ENCODE peak calls at places on chromosomes 13 and 19, in four cellular contexts. W, X, D and Y are unnamed samples.

GRCh38 chr13:97977376-97977705 is 23.9 kb downstream of the IPO5 start:
- DNase-seq in W (no peak), X (no peak), D (no peak), Y (no peak)

GRCh38 chr19:35327642-35328041 is 1.3 kb upstream of the CD22 start:
- DNase-seq in W (no peak), X (peak), D (no peak), Y (no peak)

GRCh38 chr13:63516124-63516523 is 2100.5 kb upstream of the PCDH20 start:
- DNase-seq in W (no peak), X (no peak), D (no peak), Y (no peak)

GRCh38 chr13:33519561-33520479 is 234.3 kb upstream of the STARD13 start:
- DNase-seq in W (no peak), X (no peak), D (no peak), Y (no peak)

GRCh38 chr13:60019119-60019993 is 144.4 kb downstream of the DIAPH3 start:
- DNase-seq in W (no peak), X (no peak), D (no peak), Y (no peak)

GRCh38 chr19:7230826-7231225 is 63.4 kb downstream of the INSR start:
- DNase-seq in W (peak), X (no peak), D (peak), Y (no peak)

GRCh38 chr13:110137677-110138008 is 169.3 kb downstream of the COL4A1 start:
- DNase-seq in W (peak), X (peak), D (no peak), Y (no peak)

GRCh38 chr13:24618219-24618955 is 61.8 kb upstream of the ATP12A start:
- DNase-seq in W (no peak), X (no peak), D (peak), Y (no peak)

GRCh38 chr19:41479757-41480191 is 36.8 kb downstream of the ERICH4 start:
- DNase-seq in W (no peak), X (peak), D (no peak), Y (no peak)

GRCh38 chr13:56424246-56424645 is 716.5 kb upstream of the PRR20A start:
- DNase-seq in W (no peak), X (no peak), D (no peak), Y (no peak)

GRCh38 chr19:45104658-45105384 is 11.8 kb downstream of the PPP1R37 start:
- DNase-seq in W (no peak), X (no peak), D (no peak), Y (no peak)

GRCh38 chr13:24741016-24741662 is 22.8 kb upstream of the RNF17 start:
- DNase-seq in W (no peak), X (peak), D (no peak), Y (peak)

GRCh38 chr13:83515267-83515666 is 367.0 kb downstream of the SLITRK1 start:
- DNase-seq in W (no peak), X (peak), D (no peak), Y (peak)

GRCh38 chr19:6886272-6886671 is 1.1 kb upstream of the ADGRE1 start:
- DNase-seq in W (no peak), X (no peak), D (no peak), Y (no peak)

GRCh38 chr19:57747472-57747807 is 825 bp downstream of the ZNF776 start:
- DNase-seq in W (no peak), X (no peak), D (no peak), Y (no peak)

GRCh38 chr19:57748029-57748428 is 1.4 kb downstream of the ZNF776 start:
- DNase-seq in W (no peak), X (no peak), D (no peak), Y (no peak)

GRCh38 chr19:57746580-57747471 is at the start of gene ZNF776:
- DNase-seq in W (peak), X (peak), D (peak), Y (peak)
- TF ChIP-seq POLR2A in W (peak), X (peak), D (no peak), Y (peak)

DNA sequence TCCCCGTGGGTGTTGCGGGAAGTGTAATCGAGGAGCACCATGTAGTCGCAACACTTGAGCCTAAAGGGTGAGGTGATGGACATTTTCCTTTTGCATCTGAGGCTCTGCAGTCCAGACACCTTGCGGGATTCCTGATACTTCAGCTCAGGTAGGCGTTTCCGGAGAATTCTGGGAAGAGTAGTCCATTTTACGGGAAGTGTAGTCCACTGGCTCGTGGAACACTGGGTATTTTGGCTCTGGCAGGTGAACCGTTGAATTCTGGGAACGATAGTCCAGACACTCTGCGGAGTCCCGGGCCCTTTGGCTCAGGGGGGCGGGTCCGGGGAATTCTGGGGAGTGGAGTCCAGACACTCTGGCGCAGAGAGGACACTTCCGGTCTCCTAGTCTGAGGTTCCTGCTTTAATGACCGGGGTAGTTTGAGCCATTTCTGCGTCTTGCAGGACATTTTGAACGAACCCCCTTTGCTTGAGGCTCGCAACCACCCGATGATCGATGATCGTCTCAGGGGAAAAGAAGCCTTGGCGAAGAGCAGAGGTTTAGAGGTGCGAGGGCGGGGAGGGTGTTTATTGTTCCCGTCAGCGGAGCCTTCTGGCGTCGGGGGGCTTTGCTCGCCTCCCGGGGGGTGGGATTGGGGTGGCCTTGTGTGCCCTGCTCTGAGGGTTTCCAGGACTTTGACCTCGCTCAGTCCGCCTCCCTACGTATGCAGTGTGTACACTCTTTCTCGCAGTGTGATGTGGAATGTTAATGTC is at the start of gene ZNF223:
- DNase-seq in W (peak), X (peak), D (peak), Y (peak)
- TF ChIP-seq POLR2A in W (no peak), X (peak), D (no peak), Y (no peak)

GRCh38 chr19:14599548-14600147 is 16.8 kb downstream of the CLEC17A start:
- DNase-seq in W (no peak), X (no peak), D (no peak), Y (no peak)

GRCh38 chr19:14606627-14607026 is 23.7 kb downstream of the CLEC17A start:
- DNase-seq in W (no peak), X (no peak), D (no peak), Y (no peak)

DNA sequence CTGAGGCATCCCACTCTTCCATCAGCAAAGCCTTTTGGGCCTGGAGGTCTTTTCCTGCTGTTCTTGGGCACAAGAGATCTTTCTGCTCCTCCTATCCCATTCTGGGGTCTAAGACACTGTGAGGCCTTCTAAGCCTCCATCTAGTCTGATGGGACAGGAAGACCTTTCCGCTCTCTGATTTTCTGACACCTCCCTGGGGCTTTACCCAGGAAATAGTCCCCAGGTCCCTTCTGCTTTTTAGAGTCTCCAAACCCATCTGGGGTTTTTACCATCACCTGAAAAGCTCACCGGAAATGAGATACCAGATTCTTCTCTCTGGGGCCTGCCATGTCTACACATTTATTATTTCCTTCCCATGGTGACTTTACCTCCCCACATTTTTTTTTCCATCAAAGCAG is 21.1 kb downstream of the CLEC17A start:
- DNase-seq in W (no peak), X (no peak), D (no peak), Y (no peak)
- TF ChIP-seq POLR2A in W (no peak), X (no peak), D (no peak), Y (no peak)

DNA sequence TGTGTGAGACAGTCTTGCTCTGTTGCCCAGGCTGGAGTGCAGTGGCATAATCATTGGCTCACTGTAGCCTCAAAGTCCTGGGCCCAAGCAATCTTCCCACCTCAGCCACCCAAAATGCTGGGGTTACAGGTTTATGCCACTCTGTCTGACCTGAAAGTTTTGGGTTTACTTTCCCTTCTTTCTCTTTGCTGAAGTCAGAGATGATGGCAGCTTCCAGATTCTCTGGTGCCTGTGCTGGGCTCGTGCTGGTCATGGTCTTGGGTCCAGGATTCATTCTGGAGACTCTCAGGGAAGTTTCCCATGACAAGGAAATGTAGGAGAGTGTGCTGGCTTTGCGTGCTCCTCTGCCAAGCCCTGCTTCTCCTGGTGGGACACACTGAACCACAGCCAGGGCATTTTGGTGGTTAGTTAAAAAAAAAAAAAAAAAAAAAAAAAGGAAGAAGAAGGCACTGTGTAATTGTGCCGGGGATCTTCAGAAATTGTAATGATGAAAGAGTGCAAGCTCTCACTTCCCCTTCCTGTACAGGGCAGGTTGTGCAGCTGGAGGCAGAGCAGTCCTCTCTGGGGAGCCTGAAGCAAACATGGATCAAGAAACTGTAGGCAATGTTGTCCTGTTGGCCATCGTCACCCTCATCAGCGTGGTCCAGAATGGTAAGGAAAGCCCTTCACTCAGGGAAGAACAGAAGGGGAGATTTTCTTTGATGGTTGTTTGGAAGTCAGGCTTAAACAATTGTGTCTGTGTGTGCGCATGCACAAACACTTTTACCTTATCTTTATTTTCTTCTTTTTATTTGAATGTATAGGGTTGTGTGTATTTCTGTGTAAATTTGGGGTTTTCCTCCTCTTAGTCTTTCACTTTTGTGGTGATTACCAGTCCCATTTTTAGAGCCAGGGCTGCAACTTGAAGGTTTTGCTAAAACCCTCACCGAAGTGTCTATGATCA is at the start of gene ALOX5AP:
- DNase-seq in W (no peak), X (no peak), D (peak), Y (no peak)
- TF ChIP-seq POLR2A in W (no peak), X (no peak), D (no peak), Y (no peak)